ENCODE peak calls at places on chromosomes 4 and X, in eight cellular contexts. E is epithelial cell of esophagus; H is stimulated activated CD4-positive, alpha-beta T cell treated with anti-CD3 and anti-CD28 coated beads, TNF-alpha, amount 100 ng/mL, for 48 hours; G is effector memory CD4-positive, alpha-beta T cell; Q is activated gamma-delta T cell; Y is stimulated activated CD8-positive, alpha-beta memory T cell treated with anti-CD3 and anti-CD28 coated beads, Interleukin-15, amount 100 ng/mL, for 24 hours; B is OCI-LY7; W is activated T-cell treated with anti-CD3 and anti-CD28 coated beads for 48 hours. S is an unnamed sample.

GRCh38 chr4:31089815-31090214 is 369.6 kb downstream of the PCDH7 start:
- DNase-seq in E (peak), H (no peak), G (no peak), Q (no peak), Y (no peak), B (no peak), W (no peak), S (no peak)

GRCh38 chrX:47166126-47166525 is 21.1 kb downstream of the RBM10 start:
- DNase-seq in E (no peak), H (no peak), G (no peak), Q (no peak), Y (no peak), B (no peak), W (no peak), S (no peak)

GRCh38 chr4:125951275-125951887 is 636.6 kb downstream of the FAT4 start:
- DNase-seq in E (no peak), H (no peak), G (no peak), Q (no peak), Y (no peak), B (no peak), W (no peak), S (no peak)

GRCh38 chr4:129246850-129247542 is 151.0 kb downstream of the C4orf33 start:
- DNase-seq in E (no peak), H (no peak), G (no peak), Q (no peak), Y (no peak), B (no peak), W (no peak), S (no peak)

GRCh38 chrX:8845060-8845459 is 43.9 kb upstream of the FAM9A start:
- DNase-seq in E (no peak), H (no peak), G (no peak), Q (no peak), Y (no peak), B (no peak), W (no peak), S (no peak)

GRCh38 chr4:53119685-53120084 is 246.2 kb downstream of the SCFD2 start:
- DNase-seq in E (peak), H (no peak), G (no peak), Q (no peak), Y (no peak), B (no peak), W (no peak), S (no peak)

GRCh38 chr4:78938474-78938867 is 767 bp downstream of the PAQR3 start:
- DNase-seq in E (no peak), H (no peak), G (no peak), Q (no peak), Y (no peak), B (no peak), W (no peak), S (no peak)

GRCh38 chr4:40984051-40984450 is 230.3 kb downstream of the APBB2 start:
- DNase-seq in E (no peak), H (no peak), G (no peak), Q (no peak), Y (no peak), B (peak), W (no peak), S (no peak)

GRCh38 chr4:3644849-3645627 is 112.8 kb upstream of the LRPAP1 start:
- DNase-seq in E (no peak), H (no peak), G (no peak), Q (no peak), Y (no peak), B (no peak), W (no peak), S (no peak)

GRCh38 chr4:185656467-185656890 is 121.2 kb upstream of the PDLIM3 start:
- DNase-seq in E (peak), H (no peak), G (no peak), Q (no peak), Y (no peak), B (no peak), W (no peak), S (no peak)

GRCh38 chrX:10010686-10011085 is 43.5 kb downstream of the CLDN34 start:
- DNase-seq in E (peak), H (no peak), G (no peak), Q (no peak), Y (no peak), B (no peak), W (no peak), S (no peak)

GRCh38 chr4:70994387-70995099 is 1.1 kb downstream of the DCK start:
- DNase-seq in E (no peak), H (no peak), G (no peak), Q (no peak), Y (no peak), B (peak), W (no peak), S (no peak)

GRCh38 chrX:43885617-43886016 is 3.4 kb upstream of the MAOB start:
- DNase-seq in E (no peak), H (no peak), G (no peak), Q (no peak), Y (no peak), B (no peak), W (no peak), S (no peak)

GRCh38 chr4:55574252-55574651 is 17.8 kb downstream of the PDCL2 start:
- DNase-seq in E (peak), H (no peak), G (no peak), Q (no peak), Y (no peak), B (no peak), W (no peak), S (no peak)

GRCh38 chrX:118971552-118971951 is 2.9 kb upstream of the LONRF3 start:
- DNase-seq in E (no peak), H (no peak), G (no peak), Q (no peak), Y (no peak), B (no peak), W (no peak), S (no peak)

GRCh38 chr4:6727943-6728250 is 11.9 kb downstream of the BLOC1S4 start:
- DNase-seq in E (no peak), H (no peak), G (no peak), Q (no peak), Y (no peak), B (no peak), W (no peak), S (no peak)

GRCh38 chr4:80631861-80632260 is 296.3 kb downstream of the CFAP299 start:
- DNase-seq in E (no peak), H (no peak), G (no peak), Q (no peak), Y (no peak), B (no peak), W (no peak), S (no peak)

GRCh38 chrX:84363674-84364073 is 138.6 kb downstream of the HDX start:
- DNase-seq in E (no peak), H (no peak), G (no peak), Q (no peak), Y (no peak), B (no peak), W (no peak), S (no peak)

GRCh38 chr4:64582492-64582891 is 173.2 kb upstream of the TECRL start:
- DNase-seq in E (no peak), H (no peak), G (no peak), Q (no peak), Y (no peak), B (no peak), W (no peak), S (no peak)

GRCh38 chr4:59969909-59970308 is 1230.2 kb upstream of the ADGRL3 start:
- DNase-seq in E (no peak), H (no peak), G (no peak), Q (no peak), Y (no peak), B (no peak), W (no peak), S (no peak)

GRCh38 chr4:17096692-17097091 is 198.2 kb upstream of the LDB2 start:
- DNase-seq in E (no peak), H (no peak), G (no peak), Q (no peak), Y (no peak), B (no peak), W (no peak), S (no peak)

S was measured in stimulated activated naive B cell treated with anti-CD40 and anti-IgM and Interleukin-4, amounts not matched to agents 10 μg/mL and 1 μg/mL and 100 μg/mL, for 72 hours.